ENCODE peak calls at places on chromosomes 3 and 15, in six cellular contexts. Y is fibroblast of the conjunctiva, X is astrocyte, S is NCI-H1092, F is mesenchymal stem cell, M is astrocyte of the spinal cord. V is an unnamed sample.

GRCh38 chr3:98681486-98681885 is 81.7 kb upstream of the ST3GAL6 start:
- DNase-seq in Y (no peak), M (no peak), X (no peak), S (no peak), F (no peak), V (no peak)

GRCh38 chr3:195438371-195438770 is 4.4 kb downstream of the ACAP2 start:
- DNase-seq in M (no peak), F (no peak), X (no peak), S (no peak), Y (no peak), V (no peak)

GRCh38 chr3:191424871-191425270 is 36.1 kb upstream of the PYDC2 start:
- DNase-seq in M (no peak), Y (no peak), F (no peak), S (no peak), X (no peak), V (no peak)

GRCh38 chr3:98655666-98656065 is 62.3 kb upstream of the CPOX start:
- DNase-seq in S (no peak), X (peak; percentile 60), F (peak; percentile 82), M (peak; percentile 43), Y (peak; percentile 4), V (peak; percentile 44)

GRCh38 chr3:177478170-177478859 is 281.0 kb upstream of the TBL1XR1 start:
- DNase-seq in M (peak; percentile 100), X (peak; percentile 100), S (no peak), F (peak; percentile 97), Y (peak; percentile 99), V (peak; percentile 100)

GRCh38 chr3:150567328-150567727 is 20.7 kb downstream of the EIF2A start:
- DNase-seq in F (no peak), M (no peak), Y (no peak), S (no peak), X (no peak), V (no peak)

GRCh38 chr3:38986901-38987300 is 64.8 kb downstream of the SCN11A start:
- DNase-seq in X (no peak), F (peak; percentile 53), S (no peak), M (no peak), Y (no peak), V (no peak)

GRCh38 chr15:39947401-39948197 is 13.7 kb downstream of the EIF2AK4 start:
- DNase-seq in X (no peak), F (peak; percentile 32), M (no peak), Y (no peak), S (no peak), V (no peak)

GRCh38 chr15:96503276-96503675 is 172.8 kb downstream of the NR2F2 start:
- DNase-seq in S (no peak), Y (no peak), F (no peak), X (no peak), M (no peak), V (no peak)